ENCODE peak calls at places on chromosomes 3 and 15, in nine cellular contexts. F is CD8-positive, alpha-beta T cell; D is cardiac muscle cell; V is psoas muscle; U is neural progenitor cell; M is tibial artery; P is heart left ventricle; Q is colonic mucosa; X is left lung. R is an unnamed sample. For H3K9me3, the result is how much of the 10 kb centered on the place peaks cover.

GRCh38 chr3:127170794-127171193 is 22.1 kb upstream of the PRR23E start:
- DNase-seq in V (no peak), M (no peak), Q (no peak), F (no peak), U (peak), P (peak), X (peak), D (no peak), R (peak)

GRCh38 chr3:149134560-149134959 is 5.1 kb downstream of the HPS3 start:
- DNase-seq in X (no peak), F (no peak), U (no peak), D (no peak), M (no peak), Q (no peak), V (no peak), P (no peak), R (no peak)

GRCh38 chr3:3559786-3560185 is 239.4 kb upstream of the LRRN1 start:
- DNase-seq in F (no peak), U (no peak), Q (no peak), V (no peak), P (no peak), M (no peak), X (no peak), D (no peak), R (no peak)

GRCh38 chr3:101702726-101703125 is 16.2 kb upstream of the RPL24 start:
- DNase-seq in D (no peak), Q (no peak), F (no peak), U (no peak), P (no peak), V (no peak), M (no peak), X (no peak), R (no peak)

GRCh38 chr3:9149566-9149965 is 99.9 kb downstream of the SRGAP3 start:
- DNase-seq in U (no peak), F (no peak), P (no peak), D (no peak), X (no peak), Q (no peak), V (no peak), M (no peak), R (no peak)

GRCh38 chr15:58515807-58516206 is 84.0 kb downstream of the LIPC start:
- DNase-seq in D (no peak), F (peak), U (no peak), M (no peak), P (no peak), X (no peak), V (no peak), Q (no peak), R (no peak)

GRCh38 chr3:9102240-9102841 is 139.1 kb upstream of the RAD18 start:
- DNase-seq in P (no peak), M (no peak), V (no peak), U (peak), Q (no peak), F (no peak), X (no peak), D (peak), R (no peak)

GRCh38 chr3:185699927-185700326 is 113.8 kb downstream of the SENP2 start:
- DNase-seq in Q (no peak), V (no peak), U (no peak), F (no peak), P (no peak), D (no peak), M (no peak), X (no peak), R (no peak)

GRCh38 chr3:73010158-73010557 is 13.5 kb downstream of the PPP4R2 start:
- DNase-seq in U (no peak), P (no peak), X (no peak), V (no peak), F (no peak), M (no peak), D (no peak), Q (no peak), R (no peak)

GRCh38 chr3:86793786-86794185 is 197.2 kb downstream of the VGLL3 start:
- DNase-seq in X (no peak), Q (no peak), F (no peak), D (peak), M (no peak), P (no peak), V (no peak), U (peak), R (no peak)

GRCh38 chr15:79296583-79296982 is 14.1 kb downstream of the ANKRD34C start:
- DNase-seq in Q (no peak), V (no peak), X (no peak), U (no peak), M (no peak), D (no peak), P (no peak), F (no peak), R (no peak)

GRCh38 chr3:98733055-98733777 is 29.9 kb upstream of the ST3GAL6 start:
- DNase-seq in M (peak), P (peak), V (peak), X (no peak), D (peak), U (peak), Q (peak), F (no peak), R (peak)

GRCh38 chr3:63972987-63973386 is 50.3 kb downstream of the PSMD6 start:
- DNase-seq in F (no peak), M (no peak), U (no peak), V (no peak), D (no peak), X (no peak), Q (no peak), P (no peak), R (no peak)

DNA sequence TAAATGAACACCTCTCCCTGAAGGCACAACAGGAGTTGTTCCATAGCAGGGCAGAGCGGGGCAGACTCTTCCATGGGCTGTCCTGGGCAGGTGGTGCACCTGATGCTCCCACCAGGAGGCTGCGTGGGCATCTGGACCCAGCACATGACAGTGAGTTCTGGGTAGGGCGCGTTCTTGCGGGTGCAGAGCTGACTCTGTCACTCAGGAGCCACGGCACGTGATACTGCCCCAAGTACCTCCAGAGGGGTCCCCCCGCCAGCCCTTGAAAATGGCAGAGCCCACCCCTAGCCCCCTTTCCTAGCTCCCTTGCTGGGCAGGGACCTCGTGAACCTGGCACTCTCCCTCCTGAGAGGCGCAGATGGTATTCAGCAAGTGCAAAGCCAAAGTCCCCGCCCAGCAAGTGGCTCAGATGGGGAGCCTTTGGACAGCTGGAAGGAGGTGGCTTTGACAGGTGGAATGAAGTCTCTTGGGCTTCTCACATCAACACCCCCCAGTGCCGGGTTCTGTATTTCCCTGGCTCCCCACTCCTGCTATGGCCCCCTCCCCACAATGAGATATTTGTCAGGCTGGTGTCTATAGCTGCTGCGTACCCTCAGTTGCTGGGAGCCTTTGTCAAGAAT is 172.1 kb downstream of the TBC1D2B start:
- DNase-seq in V (no peak), P (peak), Q (no peak), D (no peak), F (no peak), U (no peak), X (peak), M (peak), R (peak)
- TF ChIP-seq CTCF in V (no peak), P (no peak), Q (no peak), D (no peak), F (no peak), U (no peak), X (no peak), M (no peak), R (no peak)

GRCh38 chr15:27894645-27895044 is 204.5 kb downstream of the OCA2 start:
- DNase-seq in V (no peak), D (no peak), U (no peak), Q (no peak), F (no peak), P (no peak), X (no peak), M (no peak), R (no peak)

GRCh38 chr15:27902680-27903385 is 196.3 kb downstream of the OCA2 start:
- DNase-seq in P (no peak), U (no peak), M (no peak), D (no peak), F (no peak), Q (no peak), X (no peak), V (no peak), R (no peak)

GRCh38 chr15:27897481-27897880 is 201.6 kb downstream of the OCA2 start:
- DNase-seq in F (no peak), M (no peak), X (no peak), D (no peak), Q (no peak), V (no peak), P (no peak), U (no peak), R (no peak)

GRCh38 chr15:27903405-27903804 is 195.7 kb downstream of the OCA2 start:
- DNase-seq in F (no peak), P (no peak), Q (no peak), X (no peak), V (no peak), D (no peak), M (no peak), U (no peak), R (no peak)

GRCh38 chr15:27899583-27900295 is 199.4 kb downstream of the OCA2 start:
- DNase-seq in F (no peak), U (no peak), Q (no peak), V (no peak), M (no peak), P (no peak), X (no peak), D (no peak), R (no peak)
- H3K9me3 ChIP-seq in F (under half), U (under half), Q (under half), V (under half), M (under half), P (under half), X (under half), D (under half), R (under half)

GRCh38 chr15:51917493-51917892 is 54.1 kb downstream of the LEO1 start:
- DNase-seq in Q (no peak), F (no peak), X (peak), V (no peak), U (peak), M (no peak), D (peak), P (no peak), R (peak)
- TF ChIP-seq CTCF in Q (no peak), F (no peak), X (no peak), V (no peak), U (peak), M (no peak), D (peak), P (no peak), R (peak)

GRCh38 chr15:86691091-86691490 is 611.4 kb downstream of the AGBL1 start:
- DNase-seq in V (no peak), D (peak), M (no peak), U (no peak), P (no peak), X (no peak), Q (no peak), F (no peak), R (no peak)
- H3K9me3 ChIP-seq in V (under half), D (under half), M (under half), U (under half), P (under half), X (under half), Q (under half), F (under half), R (under half)

GRCh38 chr15:51341366-51342248 is at the start of gene GLDN:
- DNase-seq in D (peak), M (peak), Q (peak), X (peak), P (peak), U (peak), F (no peak), V (peak), R (peak)
- TF ChIP-seq CTCF in D (no peak), M (no peak), Q (no peak), X (no peak), P (no peak), U (no peak), F (no peak), V (no peak), R (peak)

DNA sequence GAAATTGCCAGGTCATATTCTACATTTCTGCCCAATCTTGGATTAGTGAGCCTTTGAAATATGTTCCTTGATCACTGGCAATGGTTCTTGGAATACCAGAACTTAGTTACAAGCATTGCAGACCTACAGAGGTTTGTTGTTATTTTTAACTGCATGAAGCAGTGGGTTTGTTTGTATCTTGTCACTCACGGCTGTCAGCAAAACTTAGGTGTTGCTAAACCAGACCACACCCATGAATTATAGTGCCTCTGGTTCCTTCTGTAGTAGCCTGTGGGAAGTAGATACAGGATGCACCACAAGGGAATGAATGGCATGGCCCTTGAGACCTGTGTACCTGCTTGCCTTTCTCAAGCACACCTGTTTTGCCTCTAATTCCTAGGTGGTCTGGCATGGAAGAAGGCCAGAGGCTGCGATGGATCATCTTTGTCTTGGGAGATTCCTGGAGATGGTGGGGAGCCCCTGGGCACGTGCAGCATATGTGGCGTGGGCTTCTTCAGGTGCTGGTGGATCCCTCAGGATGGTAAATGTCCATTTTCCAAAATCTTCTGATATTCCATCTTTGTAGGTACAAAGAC is 138.8 kb downstream of the SNRPN start:
- DNase-seq in X (no peak), Q (peak), V (no peak), D (no peak), F (no peak), U (no peak), P (no peak), M (no peak), R (no peak)
- H3K9me3 ChIP-seq in X (under half), Q (under half), V (half or more), D (under half), F (under half), U (under half), P (under half), M (half or more), R (half or more)